ENCODE peak calls at places on chromosomes 2 and 18, in five cellular contexts. V, F, U, Y and O are unnamed samples.
A peak's percentile ranks its signal among the peaks of the same experiment; 100 is the strongest.

GRCh38 chr2:61928816-61929471 is 23.5 kb downstream of the COMMD1 start:
- DNase-seq in V (peak; percentile 37), F (peak; percentile 82), U (no peak), Y (no peak), O (no peak)

GRCh38 chr18:8556424-8556823 is 52.8 kb upstream of the RAB12 start:
- DNase-seq in V (no peak), F (no peak), U (no peak), Y (no peak), O (no peak)

GRCh38 chr18:10792181-10792580 is 266.4 kb downstream of the NAPG start:
- DNase-seq in V (no peak), F (no peak), U (no peak), Y (no peak), O (no peak)

GRCh38 chr2:52831216-52831615 is 936.4 kb upstream of the CHAC2 start:
- DNase-seq in V (no peak), F (no peak), U (no peak), Y (no peak), O (no peak)

GRCh38 chr2:207768891-207769596 is 662 bp downstream of the FZD5 start:
- DNase-seq in V (peak; percentile 61), F (no peak), U (peak; percentile 62), Y (no peak), O (no peak)

GRCh38 chr2:66938471-66938967 is 458.6 kb upstream of the ETAA1 start:
- DNase-seq in V (no peak), F (no peak), U (no peak), Y (no peak), O (no peak)

GRCh38 chr2:61534926-61535325 is 3.2 kb downstream of the XPO1 start:
- DNase-seq in V (no peak), F (no peak), U (no peak), Y (no peak), O (no peak)

GRCh38 chr2:693606-694005 is 16.4 kb upstream of the TMEM18 start:
- DNase-seq in V (no peak), F (no peak), U (no peak), Y (no peak), O (no peak)

GRCh38 chr18:2883137-2883671 is 36.4 kb downstream of the EMILIN2 start:
- DNase-seq in V (no peak), F (no peak), U (peak; percentile 23), Y (no peak), O (no peak)

GRCh38 chr2:49241506-49241905 is 87.2 kb upstream of the FSHR start:
- DNase-seq in V (no peak), F (no peak), U (no peak), Y (no peak), O (no peak)

GRCh38 chr18:35201502-35201901 is 39.3 kb upstream of the ZNF397 start:
- DNase-seq in V (no peak), F (no peak), U (no peak), Y (no peak), O (no peak)

GRCh38 chr2:128313076-128313836 is 5.4 kb downstream of the HS6ST1 start:
- DNase-seq in V (no peak), F (peak; percentile 66), U (peak; percentile 47), Y (peak; percentile 35), O (no peak)

GRCh38 chr18:2240311-2240705 is 331.0 kb downstream of the METTL4 start:
- DNase-seq in V (no peak), F (peak; percentile 48), U (no peak), Y (no peak), O (no peak)

DNA sequence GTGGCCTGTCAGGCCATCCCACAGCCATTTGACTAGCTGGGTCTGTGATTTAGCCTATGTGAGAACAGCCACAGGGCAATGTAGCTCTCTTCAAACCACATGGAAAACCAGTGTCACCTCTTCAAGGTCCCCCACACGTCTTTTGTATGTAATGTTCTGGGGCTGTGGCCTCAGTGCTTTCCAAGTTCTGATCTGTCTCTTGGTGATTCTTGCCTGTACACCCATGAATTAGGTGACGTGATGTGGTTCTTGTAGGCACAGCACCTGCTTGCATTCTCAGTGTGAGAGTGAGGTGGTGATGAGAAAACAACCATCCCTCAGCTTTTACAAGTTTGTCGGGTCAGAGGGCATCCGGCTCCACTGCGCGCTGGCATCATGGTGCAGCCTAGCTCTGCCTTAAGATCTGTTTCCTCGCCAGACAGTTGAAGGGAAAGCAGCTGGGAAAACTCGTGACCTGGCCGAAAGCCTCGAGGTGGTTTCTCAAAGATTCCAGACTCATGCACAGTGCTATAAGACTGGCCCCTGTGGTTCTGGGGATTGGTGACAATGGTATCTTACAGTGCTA is 125.8 kb downstream of the TANC1 start:
- DNase-seq in V (no peak), F (peak; percentile 83), U (no peak), Y (no peak), O (no peak)
- TF ChIP-seq EZH2 in V (no peak), F (no peak), U (no peak), Y (no peak), O (no peak)

DNA sequence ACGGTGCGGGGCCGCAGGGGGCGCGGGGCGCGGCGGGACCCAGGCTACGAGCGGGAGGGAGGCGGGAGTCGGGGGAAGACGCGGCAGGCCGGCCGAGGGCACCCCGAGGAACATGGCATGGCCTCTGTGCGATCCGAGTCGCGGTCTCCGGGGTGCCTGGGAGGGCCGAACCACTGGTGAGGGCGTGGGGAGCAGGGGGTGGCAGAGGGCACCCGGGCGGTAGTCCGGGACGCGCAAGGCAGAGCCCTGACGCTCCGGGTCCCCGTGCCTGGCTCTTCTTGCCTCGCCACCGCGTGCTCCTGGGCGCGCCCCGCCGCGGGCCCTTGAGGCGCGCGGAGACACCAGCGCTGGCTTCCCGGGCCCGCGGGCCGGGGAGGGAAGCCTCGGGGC is 4.2 kb downstream of the SOX11 start:
- DNase-seq in V (peak; percentile 60), F (peak; percentile 17), U (peak; percentile 73), Y (no peak), O (no peak)
- TF ChIP-seq EZH2 in V (no peak), F (no peak), U (no peak), Y (no peak), O (no peak)

GRCh38 chr2:191835100-191835499 is 11.8 kb downstream of the CAVIN2 start:
- DNase-seq in V (no peak), F (no peak), U (no peak), Y (no peak), O (no peak)

GRCh38 chr2:191838526-191838925 is 8.4 kb downstream of the CAVIN2 start:
- DNase-seq in V (no peak), F (no peak), U (no peak), Y (no peak), O (no peak)

GRCh38 chr2:191836471-191836852 is 10.4 kb downstream of the CAVIN2 start:
- DNase-seq in V (no peak), F (no peak), U (no peak), Y (no peak), O (no peak)

GRCh38 chr2:191835539-191836350 is 11.1 kb downstream of the CAVIN2 start:
- DNase-seq in V (no peak), F (peak; percentile 48), U (peak; percentile 69), Y (peak; percentile 70), O (no peak)

DNA sequence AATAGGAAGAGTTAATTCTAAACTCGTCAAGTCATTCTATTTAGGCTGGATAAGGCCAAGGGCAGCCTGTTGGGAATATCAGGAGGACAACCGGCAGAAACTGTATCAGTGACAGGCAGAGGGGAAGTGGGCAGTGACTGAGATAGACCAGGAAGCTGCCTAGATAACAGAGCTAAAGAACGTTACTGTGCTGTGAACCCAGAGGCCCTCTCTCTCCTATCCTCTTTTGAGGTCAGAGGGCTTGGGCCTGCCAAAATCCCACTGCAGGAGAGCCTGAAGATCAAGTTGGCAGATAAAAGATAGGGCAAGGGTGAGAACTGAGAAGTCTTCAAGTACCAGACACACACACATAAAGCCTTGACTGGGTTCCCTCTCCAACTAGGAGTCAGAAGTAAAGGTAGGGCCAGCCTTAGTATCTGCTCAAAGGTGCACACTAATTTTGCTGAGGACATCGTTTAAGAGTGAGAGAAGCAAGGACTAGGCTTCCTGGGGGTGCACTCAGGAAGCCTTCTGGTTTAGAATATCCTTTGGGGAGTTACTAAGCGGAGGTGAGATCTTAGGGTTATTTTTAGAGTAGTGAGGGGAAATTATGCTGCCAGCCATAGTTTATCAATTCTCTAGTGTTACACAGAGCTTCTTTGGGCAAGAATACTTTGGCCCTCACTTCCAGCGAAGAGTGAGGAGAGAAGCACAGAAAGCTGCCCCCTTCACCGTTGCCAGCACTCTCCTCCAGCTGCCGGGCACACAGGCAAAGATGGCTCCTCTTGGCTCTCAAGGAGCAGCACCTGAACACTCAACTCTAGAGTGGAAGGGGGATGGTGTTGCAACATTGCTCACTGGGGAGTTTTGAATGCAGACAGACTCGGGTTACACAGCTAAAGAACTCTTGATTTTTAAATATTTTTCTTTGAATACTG is 9.8 kb downstream of the CAVIN2 start:
- DNase-seq in V (no peak), F (no peak), U (no peak), Y (peak; percentile 59), O (no peak)
- TF ChIP-seq EZH2 in V (no peak), F (no peak), U (no peak), Y (no peak), O (no peak)

GRCh38 chr2:176164803-176165597 is 7.9 kb downstream of the HOXD3 start:
- DNase-seq in V (peak; percentile 53), F (peak; percentile 85), U (peak; percentile 68), Y (no peak), O (no peak)
- TF ChIP-seq EZH2 in V (peak; percentile 100), F (peak; percentile 86), U (peak; percentile 100), Y (peak; percentile 74), O (peak; percentile 33)

DNA sequence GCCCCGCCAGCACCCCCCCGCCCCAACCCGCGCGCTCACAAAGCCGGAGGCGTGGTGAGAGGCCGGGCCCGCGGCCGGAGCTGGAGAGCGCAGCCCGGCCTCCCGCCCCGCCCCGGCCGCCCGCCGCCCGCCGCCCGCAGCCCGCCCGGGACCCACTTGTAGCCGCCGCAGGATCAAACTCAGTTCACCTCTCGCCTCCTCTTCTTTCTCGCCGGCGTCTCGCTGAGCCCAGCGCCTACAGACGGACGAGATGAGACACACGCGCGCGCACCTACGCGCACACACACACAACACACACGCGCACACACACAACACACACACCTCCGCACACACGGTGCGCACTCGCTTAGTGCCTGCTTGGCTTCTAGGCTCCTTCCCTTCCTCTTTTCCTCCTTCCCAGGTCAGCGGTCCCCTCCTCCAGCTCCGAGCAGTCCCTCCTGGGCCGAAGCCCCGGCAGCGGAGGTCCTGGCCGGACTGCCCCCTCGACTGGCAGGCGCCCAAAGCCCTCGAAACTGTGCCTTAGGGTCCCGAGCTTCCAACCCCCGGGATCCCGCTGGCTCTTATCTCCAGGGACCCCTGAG is 1.4 kb upstream of the CYP26B1 start:
- DNase-seq in V (peak; percentile 78), F (no peak), U (peak; percentile 78), Y (peak; percentile 62), O (no peak)
- TF ChIP-seq EZH2 in V (no peak), F (peak; percentile 98), U (no peak), Y (no peak), O (peak; percentile 100)

GRCh38 chr2:176091329-176092258 is 927 bp upstream of the HOXD13 start:
- DNase-seq in V (no peak), F (no peak), U (peak; percentile 49), Y (no peak), O (no peak)
- TF ChIP-seq EZH2 in V (peak; percentile 96), F (peak; percentile 78), U (peak; percentile 99), Y (no peak), O (peak; percentile 96)